ENCODE peak calls at places on chromosomes 11 and 22, in five cellular contexts. R is IMR-90, P is H1, D is brain microvascular endothelial cell, T is fibroblast of lung. V is an unnamed sample.

GRCh38 chr22:32644252-32645100 is 157.0 kb upstream of the TIMP3 start:
- DNase-seq in R (peak), P (no peak), D (peak), T (peak), V (peak)

GRCh38 chr11:100925935-100926334 is 203.7 kb downstream of the PGR start:
- DNase-seq in R (peak), P (no peak), D (peak), T (peak), V (no peak)

GRCh38 chr11:8934735-8935478 is 2.2 kb upstream of the C11orf16 start:
- DNase-seq in R (peak), P (no peak), D (peak), T (peak), V (no peak)

GRCh38 chr11:65573391-65574146 is 1.2 kb downstream of the FAM89B start:
- DNase-seq in R (no peak), P (no peak), D (no peak), T (no peak), V (no peak)

GRCh38 chr11:34749666-34750659 is 129.1 kb downstream of the EHF start:
- DNase-seq in R (peak), P (no peak), D (peak), T (peak), V (peak)

GRCh38 chr11:127390465-127390864 is 389.9 kb upstream of the KIRREL3 start:
- DNase-seq in R (no peak), P (no peak), D (no peak), T (no peak), V (no peak)

GRCh38 chr11:58301576-58301975 is 33.5 kb upstream of the OR10W1 start:
- DNase-seq in R (peak), P (no peak), D (peak), T (peak), V (no peak)

GRCh38 chr11:2466869-2467694 is 22.3 kb downstream of the KCNQ1 start:
- DNase-seq in R (no peak), P (no peak), D (no peak), T (no peak), V (peak)

GRCh38 chr11:45470151-45471001 is 184.2 kb upstream of the SYT13 start:
- DNase-seq in R (no peak), P (no peak), D (peak), T (peak), V (no peak)

GRCh38 chr11:79040348-79040747 is 400.5 kb downstream of the TENM4 start:
- DNase-seq in R (peak), P (no peak), D (no peak), T (peak), V (no peak)

GRCh38 chr11:61138940-61139339 is 22.3 kb downstream of the VPS37C start:
- DNase-seq in R (peak), P (no peak), D (peak), T (peak), V (no peak)

GRCh38 chr11:1161410-1162152 is 3.8 kb downstream of the MUC5AC start:
- DNase-seq in R (no peak), P (no peak), D (no peak), T (no peak), V (peak)

DNA sequence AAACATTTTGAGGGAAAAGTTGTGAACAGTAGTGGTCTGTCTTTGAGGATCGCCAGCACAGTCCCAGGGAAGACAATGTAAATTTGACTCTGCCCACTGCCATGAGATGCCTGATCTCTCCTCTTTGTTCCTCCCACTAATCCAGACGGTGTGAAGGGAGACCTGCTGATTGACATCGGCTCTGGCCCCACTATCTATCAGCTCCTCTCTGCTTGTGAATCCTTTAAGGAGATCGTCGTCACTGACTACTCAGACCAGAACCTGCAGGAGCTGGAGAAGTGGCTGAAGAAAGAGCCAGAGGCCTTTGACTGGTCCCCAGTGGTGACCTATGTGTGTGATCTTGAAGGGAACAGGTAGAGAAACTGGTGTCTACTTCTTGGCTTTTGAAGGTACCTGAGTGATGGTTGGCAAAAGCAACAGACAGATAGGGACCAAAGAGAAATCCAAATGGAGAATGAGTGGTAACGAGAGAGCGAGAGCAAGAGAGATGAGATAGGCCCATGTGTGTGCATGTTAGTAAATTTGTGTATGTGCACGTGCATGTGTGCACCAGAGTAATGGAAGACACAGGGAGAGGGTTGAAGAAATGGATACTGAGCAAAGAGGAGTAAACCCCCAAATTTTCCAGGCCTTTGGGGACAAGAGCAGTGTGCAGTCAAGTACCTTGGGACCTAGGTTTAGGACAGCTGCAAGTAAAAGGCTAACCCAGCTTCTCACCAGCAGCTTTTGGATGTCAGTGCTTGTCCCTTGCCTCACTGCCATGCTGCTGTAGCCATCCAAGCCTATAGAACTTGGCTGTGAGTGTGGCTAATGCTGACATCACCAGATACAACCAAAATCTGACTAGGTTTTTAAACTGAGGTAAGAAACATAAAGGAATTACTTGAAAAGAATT is 1.9 kb downstream of the NNMT start:
- DNase-seq in R (no peak), P (no peak), D (no peak), T (peak), V (no peak)
- H3K27ac ChIP-seq in R (peak), P (no peak), D (peak), T (peak), V (peak)

GRCh38 chr11:118851970-118852369 is 31.7 kb upstream of the CXCR5 start:
- DNase-seq in R (no peak), P (no peak), D (no peak), T (no peak), V (no peak)
- H3K4me3 ChIP-seq in R (no peak), P (no peak), D (no peak), T (no peak), V (no peak)

GRCh38 chr22:23117890-23118646 is 23.7 kb downstream of the RSPH14 start:
- DNase-seq in R (no peak), P (no peak), D (no peak), T (no peak), V (no peak)
- H3K27ac ChIP-seq in R (no peak), P (no peak), D (no peak), T (no peak), V (no peak)

DNA sequence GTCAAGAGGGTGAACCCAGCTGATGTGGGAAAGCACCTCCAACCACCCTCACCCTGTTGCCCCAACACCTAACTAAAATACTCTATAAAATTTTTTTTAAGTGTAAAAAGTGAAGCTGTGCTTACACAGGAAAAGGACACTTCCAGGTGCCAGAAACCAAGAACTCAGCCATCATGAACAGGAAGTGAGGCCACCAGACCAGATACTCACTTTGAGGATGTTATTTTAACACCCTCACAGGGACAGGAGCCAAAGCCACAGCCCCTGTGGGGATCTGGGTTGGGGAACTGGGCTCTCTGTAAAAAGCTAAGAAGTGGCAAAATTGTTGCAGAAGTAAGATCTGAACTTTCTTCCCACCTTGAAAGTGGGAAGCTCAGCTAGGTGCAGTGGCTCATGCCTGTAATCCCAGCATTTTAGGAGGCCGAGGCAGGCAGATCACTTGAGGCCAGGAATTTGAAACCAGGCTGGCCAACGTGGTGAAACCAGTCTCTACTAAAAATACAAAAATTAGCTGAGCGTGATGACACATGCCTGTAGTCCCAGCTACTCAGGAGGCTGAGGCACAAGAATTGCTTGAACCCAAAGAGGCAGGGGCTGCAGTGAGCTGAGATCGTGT is 3.8 kb downstream of the RSPH14 start:
- DNase-seq in R (no peak), P (no peak), D (no peak), T (peak), V (no peak)
- H3K4me3 ChIP-seq in R (no peak), P (no peak), D (no peak), T (no peak), V (no peak)

V was measured in upper lobe of right lung.